ENCODE peak calls at places on chromosome X, in eight cellular contexts. O, L, F, B, D, J, W and P are unnamed samples. For H3K36me3, the result is how much of the 10 kb centered on the place peaks cover.

GRCh38 chrX:38940547-38940946 is 139.3 kb downstream of the MID1IP1 start:
- DNase-seq in O (no peak), W (no peak), D (no peak), F (no peak), L (no peak), B (no peak), J (no peak), P (no peak)

GRCh38 chrX:69503228-69503834 is 795 bp upstream of the NALF2 start:
- DNase-seq in D (no peak), L (no peak), B (peak), J (peak), O (no peak), F (peak), W (no peak), P (no peak)

GRCh38 chrX:10159069-10159468 is 2.3 kb downstream of the CLCN4 start:
- DNase-seq in O (no peak), B (no peak), F (no peak), D (no peak), L (no peak), W (no peak), J (no peak), P (no peak)

GRCh38 chrX:16140983-16141382 is 17.6 kb downstream of the GRPR start:
- DNase-seq in L (no peak), J (no peak), O (no peak), B (no peak), D (no peak), W (no peak), F (no peak), P (no peak)

GRCh38 chrX:54810532-54810931 is 3.0 kb downstream of the MAGED2 start:
- DNase-seq in B (no peak), W (no peak), J (no peak), L (no peak), F (no peak), D (no peak), O (no peak), P (no peak)

GRCh38 chrX:148567229-148567628 is 66.8 kb downstream of the AFF2 start:
- DNase-seq in B (no peak), F (no peak), O (no peak), W (no peak), D (no peak), J (no peak), L (no peak), P (no peak)

GRCh38 chrX:125306335-125306866 is 13.3 kb upstream of the TEX13C start:
- DNase-seq in D (no peak), O (no peak), F (no peak), B (no peak), L (no peak), J (no peak), W (no peak), P (no peak)

GRCh38 chrX:53547668-53548067 is 113.5 kb upstream of the HSD17B10 start:
- DNase-seq in D (no peak), W (no peak), B (no peak), J (no peak), O (no peak), L (no peak), F (no peak), P (no peak)

GRCh38 chrX:21734175-21734574 is 23.7 kb downstream of the SMPX start:
- DNase-seq in D (no peak), J (no peak), W (peak), O (no peak), F (peak), L (no peak), B (no peak), P (no peak)

GRCh38 chrX:131836161-131836560 is 186.9 kb upstream of the STK26 start:
- DNase-seq in B (no peak), L (no peak), F (no peak), W (no peak), J (no peak), O (no peak), D (no peak), P (no peak)

GRCh38 chrX:107724653-107725052 is 50.9 kb downstream of the TSC22D3 start:
- DNase-seq in F (no peak), J (no peak), D (no peak), O (no peak), W (no peak), B (no peak), L (no peak), P (no peak)

GRCh38 chrX:23784487-23785301 is 1.7 kb downstream of the SAT1 start:
- DNase-seq in D (no peak), O (peak), J (no peak), B (peak), F (no peak), L (no peak), W (no peak), P (no peak)

GRCh38 chrX:119870626-119871131 is 854 bp downstream of the RNF113A start:
- DNase-seq in O (no peak), B (peak), W (no peak), F (peak), D (peak), L (no peak), J (peak), P (no peak)

GRCh38 chrX:134512566-134512965 is 52.6 kb downstream of the HPRT1 start:
- DNase-seq in B (no peak), F (peak), D (no peak), W (no peak), O (no peak), L (no peak), J (no peak), P (no peak)

GRCh38 chrX:112874140-112874539 is 33.5 kb upstream of the AMOT start:
- DNase-seq in B (no peak), F (no peak), L (no peak), D (no peak), O (no peak), W (no peak), J (no peak), P (no peak)

GRCh38 chrX:7828594-7828993 is 14.4 kb upstream of the VCX start:
- DNase-seq in F (peak), J (no peak), O (no peak), W (no peak), B (no peak), L (no peak), D (no peak), P (no peak)

GRCh38 chrX:8728932-8729331 is 3.0 kb downstream of the ANOS1 start:
- DNase-seq in L (no peak), O (no peak), B (no peak), J (no peak), W (peak), F (no peak), D (no peak), P (no peak)

GRCh38 chrX:85620466-85620865 is 241.0 kb upstream of the POF1B start:
- DNase-seq in O (no peak), W (no peak), L (no peak), D (no peak), F (no peak), B (no peak), J (no peak), P (no peak)

GRCh38 chrX:19846995-19847790 is 40.2 kb downstream of the SH3KBP1 start:
- DNase-seq in B (peak), D (no peak), F (no peak), L (peak), W (no peak), O (peak), J (no peak), P (peak)

GRCh38 chrX:85963736-85964135 is 83.6 kb downstream of the CHM start:
- DNase-seq in F (peak), O (no peak), B (peak), J (no peak), L (no peak), W (no peak), D (no peak), P (no peak)

GRCh38 chrX:24767557-24767956 is 73.8 kb downstream of the POLA1 start:
- DNase-seq in O (no peak), L (no peak), F (no peak), B (no peak), J (no peak), W (no peak), D (no peak), P (no peak)

GRCh38 chrX:136953867-136954787 is 73.6 kb upstream of the RBMX start:
- DNase-seq in L (peak), B (peak), D (no peak), F (peak), O (peak), J (peak), W (peak), P (no peak)

GRCh38 chrX:13428055-13428786 is 108.4 kb upstream of the ATXN3L start:
- DNase-seq in L (no peak), F (no peak), O (no peak), D (peak), W (no peak), B (peak), J (no peak), P (no peak)

GRCh38 chrX:34382416-34382815 is 250.3 kb upstream of the FAM47A start:
- DNase-seq in L (no peak), W (no peak), D (no peak), J (peak), F (no peak), B (no peak), O (no peak), P (no peak)

GRCh38 chrX:27889878-27890277 is 82.1 kb downstream of the MAGEB10 start:
- DNase-seq in O (no peak), F (no peak), D (no peak), W (no peak), J (no peak), B (no peak), L (no peak), P (no peak)

GRCh38 chrX:132090370-132091152 is 37.3 kb downstream of the FRMD7 start:
- DNase-seq in L (no peak), W (no peak), D (no peak), J (no peak), O (no peak), F (no peak), B (no peak), P (no peak)

GRCh38 chrX:110412971-110413726 is 54.5 kb downstream of the RTL9 start:
- DNase-seq in O (peak), B (peak), J (peak), F (peak), W (peak), D (peak), L (peak), P (peak)

GRCh38 chrX:10254746-10255145 is 98.0 kb downstream of the CLCN4 start:
- DNase-seq in L (no peak), B (no peak), W (no peak), O (no peak), J (peak), F (peak), D (no peak), P (no peak)

GRCh38 chrX:50125480-50125879 is 75.3 kb downstream of the AKAP4 start:
- DNase-seq in F (no peak), B (no peak), W (no peak), J (no peak), L (no peak), O (no peak), D (no peak), P (no peak)

GRCh38 chrX:96438803-96439202 is 245.8 kb upstream of the DIAPH2 start:
- DNase-seq in F (no peak), L (no peak), O (no peak), D (no peak), J (no peak), W (no peak), B (no peak), P (no peak)

GRCh38 chrX:19303216-19303880 is 40.4 kb upstream of the PDHA1 start:
- DNase-seq in B (peak), L (peak), D (no peak), J (no peak), F (no peak), W (no peak), O (peak), P (no peak)

GRCh38 chrX:30935985-30936384 is 46.9 kb upstream of the TAB3 start:
- DNase-seq in J (no peak), B (peak), O (no peak), W (peak), F (peak), D (no peak), L (no peak), P (no peak)

GRCh38 chrX:103399744-103400143 is 23.4 kb downstream of the BEX3 start:
- DNase-seq in J (no peak), L (no peak), F (no peak), W (no peak), O (no peak), B (no peak), D (no peak), P (no peak)

GRCh38 chrX:19731307-19731706 is 156.1 kb downstream of the SH3KBP1 start:
- DNase-seq in D (no peak), W (no peak), L (no peak), F (no peak), O (no peak), B (no peak), J (no peak), P (no peak)

GRCh38 chrX:63428348-63428747 is 77.2 kb upstream of the SPIN4 start:
- DNase-seq in F (no peak), O (no peak), L (no peak), W (no peak), B (no peak), D (no peak), J (no peak), P (no peak)

GRCh38 chrX:22666441-22666840 is 333.3 kb upstream of the DDX53 start:
- DNase-seq in L (no peak), F (peak), O (no peak), J (no peak), D (no peak), B (peak), W (no peak), P (no peak)

DNA sequence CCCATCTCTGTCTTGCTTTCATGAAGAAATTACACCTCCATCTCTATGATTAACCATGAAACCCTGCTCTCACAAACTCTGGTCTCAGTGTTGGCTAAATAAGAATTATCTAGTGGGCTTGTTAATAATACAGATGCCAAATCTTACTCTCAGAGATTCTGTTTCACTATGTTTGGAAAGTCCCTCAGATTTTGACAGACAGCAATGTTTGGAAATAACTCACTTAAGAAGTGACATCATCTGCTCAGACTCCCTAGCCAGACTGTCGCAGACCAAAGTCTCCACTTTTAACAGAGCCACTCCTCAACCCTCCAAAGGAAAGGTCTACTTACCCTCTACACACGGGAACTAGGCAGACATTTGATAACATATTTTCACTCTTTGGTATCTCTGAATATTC is 328.5 kb upstream of the FGF16 start:
- DNase-seq in O (no peak), F (no peak), B (no peak), W (no peak), L (no peak), J (no peak), D (no peak), P (no peak)
- H3K27ac ChIP-seq in O (no peak), F (no peak), B (no peak), W (no peak), L (no peak), J (no peak), D (no peak), P (no peak)

GRCh38 chrX:40106677-40107290 is 9.0 kb upstream of the BCOR start:
- DNase-seq in B (no peak), L (no peak), J (no peak), F (no peak), D (no peak), O (no peak), W (peak), P (no peak)

GRCh38 chrX:40105016-40105790 is 7.4 kb upstream of the BCOR start:
- DNase-seq in W (peak), D (peak), O (no peak), L (no peak), J (peak), F (no peak), B (peak), P (no peak)

GRCh38 chrX:40107291-40108083 is 9.7 kb upstream of the BCOR start:
- DNase-seq in F (no peak), B (peak), W (peak), O (peak), J (peak), D (peak), L (no peak), P (no peak)

GRCh38 chrX:40104649-40105015 is 6.9 kb upstream of the BCOR start:
- DNase-seq in W (peak), L (no peak), J (peak), D (peak), O (peak), F (no peak), B (peak), P (peak)

DNA sequence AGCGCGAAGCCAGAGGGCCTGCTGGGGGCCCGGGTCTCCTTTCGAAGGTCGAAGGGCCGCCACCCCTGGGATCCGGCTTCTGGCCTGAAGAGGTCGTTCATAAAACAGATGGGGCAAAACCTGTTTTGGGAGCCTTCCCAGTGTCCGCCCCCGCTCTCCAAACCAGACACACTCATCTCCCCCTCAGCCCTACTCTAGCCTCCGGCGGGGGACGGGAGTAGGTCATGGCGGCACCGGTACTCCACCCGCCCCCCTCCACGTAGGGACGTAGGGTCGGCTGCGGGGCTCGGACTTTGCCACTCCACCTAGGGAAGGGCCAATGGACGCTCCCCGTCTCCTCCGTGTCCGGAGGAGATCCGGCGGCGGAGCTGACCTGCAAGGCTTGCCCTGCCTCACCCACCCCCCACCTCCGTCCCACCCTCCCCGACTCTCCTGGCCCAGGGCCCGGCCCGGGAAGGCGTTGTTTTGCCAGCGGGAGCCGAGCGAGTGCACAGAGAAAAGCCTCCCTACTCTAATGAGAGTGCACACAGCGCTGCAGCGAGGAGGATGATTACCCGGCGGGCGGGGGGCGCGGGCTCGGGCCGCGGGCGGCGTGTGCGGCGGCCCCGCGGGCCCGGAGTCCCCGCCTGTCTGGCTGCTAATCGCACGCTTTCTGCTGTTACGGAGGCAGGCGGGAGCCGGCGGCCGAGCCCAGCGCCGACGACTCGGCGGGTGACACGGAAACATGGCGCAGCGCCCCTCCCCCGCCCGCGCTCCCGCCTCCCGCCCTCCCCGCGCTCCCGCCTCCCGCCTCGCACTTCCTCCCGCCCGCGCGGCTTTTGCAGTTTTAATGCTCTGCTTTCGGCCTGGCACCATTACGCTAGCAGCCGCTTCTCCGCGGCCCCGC is 8.3 kb upstream of the BCOR start:
- DNase-seq in D (peak), F (no peak), L (peak), J (peak), W (peak), B (peak), O (peak), P (no peak)
- TF ChIP-seq POLR2A in D (no peak), F (no peak), L (no peak), J (no peak), W (no peak), B (no peak), O (no peak), P (peak)

GRCh38 chrX:298993-299392 is 17.8 kb downstream of the PLCXD1 start:
- DNase-seq in W (peak), D (peak), F (no peak), L (no peak), B (no peak), J (no peak), O (no peak), P (no peak)
- H3K36me3 ChIP-seq in W (under half), D (under half), F (under half), L (under half), B (under half), J (under half), O (under half), P (under half)

DNA sequence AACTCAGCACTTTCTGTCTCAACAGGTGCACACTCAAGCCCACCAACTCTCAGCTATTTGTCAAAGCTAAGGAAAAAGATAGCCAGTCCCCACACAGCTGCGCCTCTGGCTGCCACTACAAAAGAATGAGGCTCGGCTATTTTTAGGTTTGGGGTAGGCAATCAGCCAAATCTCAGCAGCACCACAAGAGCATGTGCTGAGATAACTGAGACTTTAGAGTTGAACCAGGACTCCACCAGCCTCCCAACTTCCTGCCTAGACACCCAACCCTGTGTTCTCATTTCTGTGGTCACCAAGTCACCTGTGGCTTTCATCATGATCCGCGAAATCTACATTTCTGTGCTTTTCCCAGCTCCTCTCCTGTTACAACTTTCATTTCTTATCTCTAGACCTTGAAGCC is 28.0 kb downstream of the DMD start:
- DNase-seq in J (no peak), W (no peak), O (peak), B (peak), F (no peak), L (peak), D (no peak), P (peak)
- H3K27ac ChIP-seq in J (no peak), W (no peak), O (peak), B (no peak), F (no peak), L (no peak), D (no peak), P (peak)

GRCh38 chrX:40644821-40645358 is 2.5 kb downstream of the CXorf38 start:
- DNase-seq in W (peak), J (peak), O (peak), D (peak), L (peak), B (peak), F (peak), P (peak)
- TF ChIP-seq POLR2A in W (no peak), J (no peak), O (no peak), D (peak), L (no peak), B (no peak), F (no peak), P (no peak)

DNA sequence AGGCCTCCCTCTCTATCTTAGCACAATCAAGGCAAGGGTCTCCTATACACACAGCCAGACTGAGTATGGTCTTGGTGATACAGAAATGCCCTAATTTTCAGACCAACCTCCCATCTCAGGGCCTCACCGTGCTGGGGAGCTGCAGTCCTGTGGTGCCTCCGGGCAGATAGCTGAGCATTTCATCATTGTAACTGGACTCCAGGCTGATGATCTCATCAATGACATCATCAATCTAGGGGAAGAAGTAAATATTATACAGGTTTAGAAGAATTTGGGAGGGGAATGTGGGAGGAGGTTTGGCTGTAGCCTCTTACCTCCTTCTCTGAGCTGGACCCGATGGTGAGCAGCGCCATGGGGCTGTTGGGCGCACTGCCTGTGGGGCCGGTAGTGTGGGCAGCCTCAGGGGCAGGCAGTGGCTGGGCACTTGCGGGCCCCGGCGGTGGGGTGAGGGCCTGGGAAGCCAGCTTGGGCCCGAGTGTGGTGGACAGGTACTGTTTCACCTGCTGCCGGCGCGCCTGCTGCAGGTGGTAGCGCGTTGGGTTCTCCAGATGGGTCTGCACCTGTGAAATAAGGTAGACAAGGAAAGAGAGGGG is 5.2 kb downstream of the TFE3 start:
- DNase-seq in O (no peak), W (no peak), J (no peak), L (no peak), F (no peak), B (no peak), D (no peak), P (no peak)
- H3K36me3 ChIP-seq in O (under half), W (under half), J (under half), L (under half), F (under half), B (under half), D (under half), P (under half)